ENCODE peak calls at places on chromosome 11, in four cellular contexts. One of them, this sample, is unnamed.

GRCh38 chr11:66725646-66726045 is 3.4 kb downstream of the SPTBN2 start:
- DNase-seq in A673: no peak
- DNase-seq in CD8-positive, alpha-beta T cell: no peak
- DNase-seq in HCT116: no peak
- DNase-seq in this sample: no peak

GRCh38 chr11:67304511-67305113 is 1.3 kb downstream of the SSH3 start:
- DNase-seq in A673: no peak
- DNase-seq in CD8-positive, alpha-beta T cell: no peak
- DNase-seq in HCT116: no peak
- DNase-seq in this sample: no peak

GRCh38 chr11:6654281-6655019 is 1.2 kb downstream of the DCHS1 start:
- DNase-seq in A673: no peak
- DNase-seq in CD8-positive, alpha-beta T cell: no peak
- DNase-seq in HCT116: no peak
- DNase-seq in this sample: no peak

GRCh38 chr11:60857378-60858232 is 1.9 kb upstream of the PTGDR2 start:
- DNase-seq in A673: no peak
- DNase-seq in CD8-positive, alpha-beta T cell: no peak
- DNase-seq in HCT116: no peak
- DNase-seq in this sample: peak

GRCh38 chr11:82080160-82080559 is 653.5 kb downstream of the FAM181B start:
- DNase-seq in A673: peak
- DNase-seq in CD8-positive, alpha-beta T cell: no peak
- DNase-seq in HCT116: no peak
- DNase-seq in this sample: peak

GRCh38 chr11:132874638-132875037 is 657.7 kb downstream of the OPCML start:
- DNase-seq in A673: no peak
- DNase-seq in CD8-positive, alpha-beta T cell: no peak
- DNase-seq in HCT116: no peak
- DNase-seq in this sample: no peak

GRCh38 chr11:43532046-43532445 is 148.5 kb upstream of the HSD17B12 start:
- DNase-seq in A673: no peak
- DNase-seq in CD8-positive, alpha-beta T cell: no peak
- DNase-seq in HCT116: no peak
- DNase-seq in this sample: no peak

GRCh38 chr11:7651700-7652099 is 21.6 kb downstream of the CYB5R2 start:
- DNase-seq in A673: no peak
- DNase-seq in CD8-positive, alpha-beta T cell: no peak
- DNase-seq in HCT116: no peak
- DNase-seq in this sample: no peak

GRCh38 chr11:94897330-94897768 is 76.0 kb downstream of the CWC15 start:
- DNase-seq in A673: peak
- DNase-seq in CD8-positive, alpha-beta T cell: no peak
- DNase-seq in HCT116: peak
- DNase-seq in this sample: peak
- TF ChIP-seq CTCF in A673: peak
- TF ChIP-seq CTCF in CD8-positive, alpha-beta T cell: peak
- TF ChIP-seq CTCF in HCT116: peak
- TF ChIP-seq CTCF in this sample: peak

GRCh38 chr11:65524010-65524746 is 705 bp upstream of the SCYL1 start:
- DNase-seq in A673: no peak
- DNase-seq in CD8-positive, alpha-beta T cell: no peak
- DNase-seq in HCT116: no peak
- DNase-seq in this sample: no peak
- H3K4me3 ChIP-seq in A673: peak
- H3K4me3 ChIP-seq in CD8-positive, alpha-beta T cell: peak
- H3K4me3 ChIP-seq in HCT116: no peak
- H3K4me3 ChIP-seq in this sample: peak

GRCh38 chr11:3169235-3169951 is 4.3 kb upstream of the OSBPL5 start:
- DNase-seq in A673: peak
- DNase-seq in CD8-positive, alpha-beta T cell: no peak
- DNase-seq in HCT116: peak
- DNase-seq in this sample: peak
- TF ChIP-seq CTCF in A673: no peak
- TF ChIP-seq CTCF in CD8-positive, alpha-beta T cell: no peak
- TF ChIP-seq CTCF in HCT116: peak
- TF ChIP-seq CTCF in this sample: no peak

GRCh38 chr11:95140397-95141030 is 50.9 kb downstream of the ENDOD1 start:
- DNase-seq in A673: no peak
- DNase-seq in CD8-positive, alpha-beta T cell: no peak
- DNase-seq in HCT116: no peak
- DNase-seq in this sample: peak
- H3K4me3 ChIP-seq in A673: no peak
- H3K4me3 ChIP-seq in CD8-positive, alpha-beta T cell: no peak
- H3K4me3 ChIP-seq in HCT116: no peak
- H3K4me3 ChIP-seq in this sample: no peak

DNA sequence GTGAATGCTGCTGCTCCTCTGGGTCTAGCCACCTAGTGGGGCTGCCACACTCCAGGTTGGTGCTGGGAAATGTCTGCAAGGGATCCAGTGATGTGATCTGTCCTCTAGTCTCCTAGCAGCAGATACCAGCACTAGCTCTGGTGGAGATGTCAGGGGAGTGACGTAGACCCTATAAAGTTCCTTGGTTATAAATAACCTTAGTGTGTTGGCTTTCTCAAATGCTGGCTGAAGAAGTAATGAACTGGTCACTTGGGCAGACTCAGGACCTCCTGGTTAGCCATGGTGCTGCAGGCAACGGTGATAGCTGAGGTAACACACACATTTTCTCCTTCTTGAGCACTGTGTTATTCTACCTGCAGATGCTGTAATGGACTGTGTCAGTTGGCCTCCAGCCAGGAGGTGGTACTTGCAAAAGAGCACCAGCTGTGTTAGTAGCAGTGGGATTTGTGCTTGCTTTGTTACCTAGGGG is 35.5 kb downstream of the BBOX1 start:
- DNase-seq in A673: no peak
- DNase-seq in CD8-positive, alpha-beta T cell: no peak
- DNase-seq in HCT116: no peak
- DNase-seq in this sample: no peak
- TF ChIP-seq CTCF in A673: no peak
- TF ChIP-seq CTCF in CD8-positive, alpha-beta T cell: no peak
- TF ChIP-seq CTCF in HCT116: no peak
- TF ChIP-seq CTCF in this sample: no peak

This sample was measured in fibroblast of mammary gland.